ENCODE peak calls at places on chromosomes 13 and 19, in five cellular contexts. U is BE2C, J is psoas muscle, K is ascending aorta, V is mucosa of descending colon. C is an unnamed sample.

GRCh38 chr19:51018745-51019543 is 565 bp downstream of the KLK10 start:
- DNase-seq in V (no peak), J (no peak), U (no peak), K (no peak), C (no peak)

GRCh38 chr19:41802770-41803169 is 6.4 kb downstream of the CEACAM3 start:
- DNase-seq in J (no peak), K (peak; percentile 15), V (no peak), U (no peak), C (no peak)

GRCh38 chr13:67650471-67650870 is 420.3 kb upstream of the PCDH9 start:
- DNase-seq in J (no peak), K (no peak), U (no peak), V (no peak), C (no peak)

GRCh38 chr13:24279267-24279666 is 30.1 kb upstream of the C1QTNF9 start:
- DNase-seq in U (no peak), K (no peak), J (no peak), V (no peak), C (no peak)

GRCh38 chr19:38691938-38692457 is 44.5 kb downstream of the ACTN4 start:
- DNase-seq in U (peak; percentile 82), K (peak; percentile 97), J (peak; percentile 85), V (no peak), C (no peak)

GRCh38 chr19:50718255-50719118 is 1.1 kb downstream of the SHANK1 start:
- DNase-seq in K (no peak), V (no peak), U (no peak), J (peak; percentile 44), C (no peak)

GRCh38 chr13:99357149-99357596 is 50.0 kb upstream of the GPR183 start:
- DNase-seq in U (no peak), J (peak; percentile 39), K (no peak), V (no peak), C (no peak)

GRCh38 chr13:22454586-22454985 is 726.2 kb upstream of the SGCG start:
- DNase-seq in K (no peak), V (no peak), U (no peak), J (no peak), C (no peak)

GRCh38 chr19:4362038-4362828 is 18.9 kb downstream of the MPND start:
- DNase-seq in K (no peak), J (no peak), U (no peak), V (peak; percentile 28), C (no peak)

GRCh38 chr19:50628551-50628950 is 11.1 kb downstream of the SYT3 start:
- DNase-seq in K (no peak), U (no peak), V (no peak), J (no peak), C (no peak)

GRCh38 chr13:26929971-26930730 is 169.6 kb upstream of the GPR12 start:
- DNase-seq in V (peak; percentile 73), K (peak; percentile 67), U (peak; percentile 79), J (peak; percentile 72), C (no peak)

GRCh38 chr13:23741879-23742510 is 147.2 kb downstream of the MIPEP start:
- DNase-seq in K (no peak), V (no peak), J (no peak), U (peak; percentile 44), C (no peak)

GRCh38 chr13:64471916-64472315 is 2758.2 kb downstream of the PCDH9 start:
- DNase-seq in U (no peak), K (no peak), J (no peak), V (no peak), C (no peak)

GRCh38 chr13:44414771-44415170 is 41.1 kb downstream of the SERP2 start:
- DNase-seq in V (no peak), K (no peak), U (no peak), J (no peak), C (no peak)

GRCh38 chr13:85498774-85499173 is 300.4 kb downstream of the SLITRK6 start:
- DNase-seq in V (no peak), U (no peak), J (no peak), K (no peak), C (no peak)

GRCh38 chr13:20136781-20137703 is 23.8 kb downstream of the GJA3 start:
- DNase-seq in V (peak; percentile 80), K (no peak), J (no peak), U (peak; percentile 56), C (no peak)

GRCh38 chr19:52190679-52191293 is 934 bp downstream of the PPP2R1A start:
- DNase-seq in J (peak; percentile 74), K (no peak), U (no peak), V (peak; percentile 67), C (no peak)

GRCh38 chr19:38877781-38878574 is at the start of gene RINL:
- DNase-seq in V (peak; percentile 65), K (no peak), U (no peak), J (peak; percentile 50), C (peak; percentile 49)

GRCh38 chr19:35986664-35987570 is 8.1 kb upstream of the SDHAF1 start:
- DNase-seq in U (peak; percentile 76), J (peak; percentile 62), K (no peak), V (no peak), C (no peak)

GRCh38 chr13:90049989-90050671 is 1297.4 kb upstream of the MIR17HG start:
- DNase-seq in J (no peak), U (no peak), K (no peak), V (no peak), C (no peak)

GRCh38 chr13:93951153-93951552 is 528.3 kb downstream of the DCT start:
- DNase-seq in J (no peak), V (no peak), U (no peak), K (no peak), C (no peak)

GRCh38 chr19:53785196-53785889 is 38.8 kb downstream of the NLRP12 start:
- DNase-seq in K (no peak), V (no peak), U (no peak), J (no peak), C (no peak)

GRCh38 chr13:46113596-46113995 is 8.8 kb upstream of the CPB2 start:
- DNase-seq in K (no peak), J (no peak), V (no peak), U (no peak), C (no peak)

GRCh38 chr13:24661713-24662112 is 18.5 kb upstream of the ATP12A start:
- DNase-seq in U (no peak), K (no peak), J (no peak), V (no peak), C (peak; percentile 34)

GRCh38 chr19:34104099-34104498 is 68.2 kb upstream of the LSM14A start:
- DNase-seq in K (no peak), U (no peak), V (no peak), J (no peak), C (no peak)

GRCh38 chr19:45973564-45974338 is at the start of gene NOVA2:
- DNase-seq in K (peak; percentile 68), J (peak; percentile 81), V (peak; percentile 54), U (peak; percentile 97), C (no peak)

GRCh38 chr13:79128158-79128557 is 277.9 kb downstream of the RBM26 start:
- DNase-seq in K (no peak), J (no peak), U (no peak), V (no peak), C (no peak)

GRCh38 chr19:7986321-7987083 is 18.9 kb downstream of the ELAVL1 start:
- DNase-seq in V (no peak), U (no peak), J (no peak), K (no peak), C (no peak)

GRCh38 chr13:114131581-114132418 is 623 bp downstream of the RASA3 start:
- DNase-seq in K (peak; percentile 69), V (peak; percentile 49), U (no peak), J (peak; percentile 70), C (no peak)

GRCh38 chr13:40387775-40388174 is 278.7 kb downstream of the FOXO1 start:
- DNase-seq in J (no peak), V (no peak), U (no peak), K (no peak), C (no peak)

GRCh38 chr13:40389081-40389641 is 277.3 kb downstream of the FOXO1 start:
- DNase-seq in U (no peak), V (no peak), K (no peak), J (no peak), C (no peak)

GRCh38 chr13:40388617-40389016 is 277.8 kb downstream of the FOXO1 start:
- DNase-seq in U (no peak), K (peak; percentile 72), V (peak; percentile 57), J (no peak), C (peak; percentile 77)

GRCh38 chr13:40391788-40392187 is 274.7 kb downstream of the FOXO1 start:
- DNase-seq in J (no peak), U (no peak), V (no peak), K (no peak), C (no peak)

GRCh38 chr13:40390290-40391008 is 276.0 kb downstream of the FOXO1 start:
- DNase-seq in U (no peak), K (no peak), J (no peak), V (no peak), C (no peak)
- TF ChIP-seq CTCF in U (no peak), K (no peak), J (no peak), V (no peak), C (no peak)

GRCh38 chr19:32339988-32340874 is 5.2 kb upstream of the ZNF507 start:
- DNase-seq in K (peak; percentile 87), U (peak; percentile 65), J (peak; percentile 68), V (peak; percentile 79), C (no peak)
- H3K4me3 ChIP-seq in K (no peak overlapping the region), U (no peak overlapping the region), J (no peak overlapping the region), V (no peak overlapping the region), C (no peak overlapping the region)

DNA sequence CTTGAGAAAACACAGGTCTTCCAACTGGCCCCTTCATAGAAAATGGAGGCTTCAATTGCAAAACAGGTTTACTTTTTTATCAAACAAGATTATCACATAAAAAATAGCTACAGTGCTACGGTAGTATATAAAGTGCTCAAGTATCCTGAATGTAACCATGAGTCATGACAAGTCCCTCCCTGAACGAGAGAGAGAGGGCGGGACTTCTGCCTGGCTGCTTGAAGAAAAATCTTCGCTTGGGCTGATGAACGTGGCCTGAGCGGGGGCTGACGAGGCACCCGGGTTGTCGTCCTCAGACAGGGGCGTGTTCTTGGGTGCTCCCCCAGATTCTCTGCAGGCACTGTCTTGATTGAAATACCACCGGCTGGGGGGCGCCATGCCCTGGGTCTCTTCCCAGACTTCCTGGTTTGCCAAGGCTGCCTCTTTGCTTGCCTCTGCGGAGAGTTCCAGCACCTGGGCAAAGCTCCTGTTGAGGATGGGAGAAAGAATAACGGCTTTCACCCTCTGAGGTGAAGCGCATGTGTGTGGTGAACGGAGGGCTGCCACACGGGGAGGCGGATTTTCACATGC is 23.2 kb upstream of the CPAMD8 start:
- DNase-seq in V (peak; percentile 41), J (no peak), U (no peak), K (no peak), C (no peak)
- TF ChIP-seq CTCF in V (no peak), J (no peak), U (no peak), K (no peak), C (no peak)

DNA sequence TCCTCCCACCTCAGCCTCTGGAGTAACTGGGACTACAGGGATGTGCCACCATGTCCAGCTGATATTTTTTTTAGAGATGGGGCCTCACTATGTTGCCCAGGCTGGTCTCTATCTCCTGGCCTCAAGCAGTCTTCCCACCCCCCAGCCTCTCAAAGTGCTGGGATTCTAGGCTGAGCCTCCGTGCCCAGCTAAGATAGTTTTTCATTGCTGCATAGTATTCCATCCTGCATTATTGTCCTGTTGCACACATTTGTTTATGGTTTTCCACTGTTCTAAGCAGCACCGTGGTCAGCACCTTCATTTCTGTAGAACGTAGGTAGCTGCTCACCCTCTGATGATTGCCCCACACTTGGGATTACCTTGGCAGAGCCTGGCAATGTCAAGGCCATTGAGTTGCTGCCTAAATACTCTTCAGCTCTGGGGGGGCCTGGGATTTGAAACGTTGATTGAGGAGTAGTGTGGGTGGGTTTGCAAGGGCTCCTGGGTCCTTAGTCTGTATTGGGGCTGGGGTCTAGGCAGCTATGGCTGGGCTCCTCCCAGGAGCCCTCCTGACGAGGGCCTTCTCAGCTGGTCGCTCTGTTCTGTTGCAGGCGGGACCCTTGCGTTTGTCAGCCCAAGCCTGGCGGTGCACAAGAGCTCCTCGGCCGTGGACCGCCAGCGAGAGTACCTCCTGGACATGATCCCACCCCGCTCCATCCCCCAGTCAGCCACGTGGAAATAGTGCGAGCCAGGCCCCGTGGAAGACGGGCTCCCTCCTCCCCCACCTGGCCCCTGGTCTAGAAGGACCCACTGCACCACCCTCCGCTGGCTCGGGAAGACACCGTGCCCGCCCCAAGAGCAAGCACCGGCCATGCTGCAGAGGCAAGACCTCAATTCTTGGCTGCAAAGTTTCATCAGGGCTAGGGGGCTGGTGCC is 10.3 kb downstream of the TSSK6 start:
- DNase-seq in U (no peak), J (no peak), K (no peak), V (no peak), C (no peak)
- H3K4me3 ChIP-seq in U (no peak overlapping the region), J (no peak overlapping the region), K (no peak overlapping the region), V (no peak overlapping the region), C (no peak overlapping the region)

C was measured in GM12864.